ENCODE peak calls at places on chromosome 22, in five cellular contexts. One of them, this sample, is unnamed.

GRCh38 chr22:31491218-31491962 is 1.7 kb upstream of the EIF4ENIF1 start:
- DNase-seq in GM04504: no peak
- DNase-seq in occipital lobe: no peak
- DNase-seq in GM12892: no peak
- DNase-seq in MV-4-11: no peak
- DNase-seq in this sample: no peak

GRCh38 chr22:47446331-47446730 is 683.9 kb downstream of the TBC1D22A start:
- DNase-seq in GM04504: no peak
- DNase-seq in occipital lobe: peak; percentile 16
- DNase-seq in GM12892: no peak
- DNase-seq in MV-4-11: no peak
- DNase-seq in this sample: no peak

GRCh38 chr22:45608763-45609180 is 62.9 kb upstream of the ATXN10 start:
- DNase-seq in GM04504: no peak
- DNase-seq in occipital lobe: no peak
- DNase-seq in GM12892: no peak
- DNase-seq in MV-4-11: peak; percentile 79
- DNase-seq in this sample: peak; percentile 44

GRCh38 chr22:23984430-23984829 is 4.5 kb downstream of the GSTT2 start:
- DNase-seq in GM04504: no peak
- DNase-seq in occipital lobe: no peak
- DNase-seq in GM12892: no peak
- DNase-seq in MV-4-11: peak; percentile 9
- DNase-seq in this sample: no peak

GRCh38 chr22:50734986-50735738 is 2.8 kb upstream of the ACR start:
- DNase-seq in GM04504: no peak
- DNase-seq in occipital lobe: no peak
- DNase-seq in GM12892: no peak
- DNase-seq in MV-4-11: no peak
- DNase-seq in this sample: no peak

GRCh38 chr22:27370281-27370680 is 431.3 kb downstream of the MN1 start:
- DNase-seq in GM04504: no peak
- DNase-seq in occipital lobe: no peak
- DNase-seq in GM12892: no peak
- DNase-seq in MV-4-11: peak; percentile 93
- DNase-seq in this sample: no peak

GRCh38 chr22:27752771-27753170 is 48.8 kb downstream of the MN1 start:
- DNase-seq in GM04504: peak; percentile 35
- DNase-seq in occipital lobe: no peak
- DNase-seq in GM12892: no peak
- DNase-seq in MV-4-11: no peak
- DNase-seq in this sample: no peak

GRCh38 chr22:42931421-42932196 is 74.5 kb upstream of the ARFGAP3 start:
- DNase-seq in GM04504: no peak
- DNase-seq in occipital lobe: no peak
- DNase-seq in GM12892: peak; percentile 41
- DNase-seq in MV-4-11: peak; percentile 92
- DNase-seq in this sample: no peak

GRCh38 chr22:17300926-17301325 is 68.3 kb upstream of the CECR2 start:
- DNase-seq in GM04504: no peak
- DNase-seq in occipital lobe: no peak
- DNase-seq in GM12892: no peak
- DNase-seq in MV-4-11: no peak
- DNase-seq in this sample: no peak

GRCh38 chr22:45946805-45947600 is 30.0 kb downstream of the WNT7B start:
- DNase-seq in GM04504: no peak
- DNase-seq in occipital lobe: no peak
- DNase-seq in GM12892: no peak
- DNase-seq in MV-4-11: peak; percentile 43
- DNase-seq in this sample: no peak

GRCh38 chr22:40396882-40397281 is 26.5 kb downstream of the SGSM3 start:
- DNase-seq in GM04504: no peak
- DNase-seq in occipital lobe: no peak
- DNase-seq in GM12892: no peak
- DNase-seq in MV-4-11: no peak
- DNase-seq in this sample: peak; percentile 55

GRCh38 chr22:45336971-45337431 is 27.3 kb downstream of the FAM118A start:
- DNase-seq in GM04504: no peak
- DNase-seq in occipital lobe: no peak
- DNase-seq in GM12892: no peak
- DNase-seq in MV-4-11: no peak
- DNase-seq in this sample: no peak

GRCh38 chr22:38696606-38697005 is 4.1 kb downstream of the JOSD1 start:
- DNase-seq in GM04504: no peak
- DNase-seq in occipital lobe: no peak
- DNase-seq in GM12892: no peak
- DNase-seq in MV-4-11: peak; percentile 64
- DNase-seq in this sample: no peak

GRCh38 chr22:43956383-43956782 is 1.1 kb downstream of the SAMM50 start:
- DNase-seq in GM04504: no peak
- DNase-seq in occipital lobe: no peak
- DNase-seq in GM12892: no peak
- DNase-seq in MV-4-11: no peak
- DNase-seq in this sample: no peak